ENCODE peak calls at places on chromosomes 13 and 19, in nine cellular contexts. U, B, X, P, W, S, R, A and E are unnamed samples.

GRCh38 chr19:19997656-19998268 is 41.5 kb downstream of the ZNF682 start:
- DNase-seq in R (peak), B (no peak), P (peak), S (no peak), W (no peak), U (peak), A (no peak), X (peak), E (no peak)

GRCh38 chr19:10334340-10335148 is 1.2 kb upstream of the RAVER1 start:
- DNase-seq in S (peak), R (peak), A (peak), W (peak), X (peak), B (peak), U (no peak), P (peak), E (peak)

GRCh38 chr13:40974460-40975407 is 44.4 kb downstream of the ELF1 start:
- DNase-seq in S (no peak), X (peak), P (peak), R (peak), B (peak), W (peak), U (no peak), A (peak), E (no peak)

GRCh38 chr19:4980087-4980486 is 11.2 kb downstream of the KDM4B start:
- DNase-seq in W (no peak), U (no peak), A (no peak), P (no peak), X (no peak), B (no peak), R (no peak), S (no peak), E (no peak)

GRCh38 chr13:111122631-111123030 is 7.5 kb downstream of the ARHGEF7 start:
- DNase-seq in P (no peak), X (no peak), W (no peak), R (no peak), B (no peak), U (no peak), S (peak), A (no peak), E (no peak)

GRCh38 chr13:25319781-25320180 is 18.4 kb downstream of the NUP58 start:
- DNase-seq in A (no peak), X (no peak), B (peak), S (no peak), P (no peak), W (no peak), R (no peak), U (no peak), E (no peak)

GRCh38 chr19:35856546-35857149 is at the start of gene KIRREL2:
- DNase-seq in R (peak), S (no peak), W (peak), X (peak), P (peak), U (peak), B (no peak), A (no peak), E (no peak)

GRCh38 chr13:103803349-103803748 is 737.1 kb upstream of the SLC10A2 start:
- DNase-seq in A (no peak), U (no peak), B (no peak), S (no peak), W (no peak), X (no peak), P (no peak), R (no peak), E (no peak)

GRCh38 chr13:56528040-56528760 is 612.5 kb upstream of the PRR20A start:
- DNase-seq in U (no peak), R (no peak), B (no peak), W (no peak), S (no peak), X (no peak), A (no peak), P (no peak), E (no peak)

GRCh38 chr13:99231726-99232125 is 26.5 kb downstream of the GPR18 start:
- DNase-seq in P (peak), R (no peak), U (no peak), B (no peak), S (no peak), X (no peak), A (no peak), W (no peak), E (no peak)

GRCh38 chr13:76036176-76036575 is 400.0 kb downstream of the LMO7 start:
- DNase-seq in B (peak), R (no peak), U (no peak), W (no peak), X (no peak), A (no peak), S (no peak), P (no peak), E (no peak)

GRCh38 chr13:30235206-30235605 is 72.1 kb downstream of the KATNAL1 start:
- DNase-seq in B (no peak), W (no peak), S (no peak), A (no peak), P (no peak), R (no peak), U (no peak), X (no peak), E (no peak)

GRCh38 chr13:112583592-112584277 is 4.2 kb downstream of the TUBGCP3 start:
- DNase-seq in A (no peak), B (no peak), U (no peak), S (no peak), R (no peak), X (no peak), W (no peak), P (peak), E (no peak)

GRCh38 chr13:77860621-77861020 is 58.0 kb downstream of the EDNRB start:
- DNase-seq in U (no peak), A (peak), W (no peak), R (no peak), S (no peak), P (no peak), X (no peak), B (peak), E (no peak)

GRCh38 chr19:18408053-18408476 is 10.6 kb upstream of the LRRC25 start:
- DNase-seq in S (peak), B (no peak), A (peak), P (peak), R (peak), W (no peak), U (no peak), X (peak), E (no peak)

DNA sequence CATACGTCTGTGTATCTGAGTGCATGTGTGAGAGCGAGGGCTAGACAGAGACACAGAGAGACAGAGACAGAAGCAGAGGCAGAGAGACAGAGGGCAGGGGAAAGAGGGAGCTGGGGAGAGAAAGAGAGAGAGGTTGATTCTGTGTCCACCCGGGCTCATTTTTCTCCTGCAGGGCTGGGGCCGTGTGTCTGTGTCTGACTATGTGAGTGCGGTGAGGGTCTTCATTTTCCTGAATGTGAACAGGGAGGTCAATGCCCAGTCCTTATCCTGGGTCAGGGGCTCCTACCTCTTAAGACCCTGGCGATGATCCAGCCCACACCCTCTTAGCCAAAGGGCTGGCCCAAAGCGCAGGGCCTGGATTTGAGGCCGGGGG is 17.7 kb downstream of the LRRC4B start:
- DNase-seq in R (no peak), S (no peak), A (no peak), W (no peak), B (no peak), U (no peak), X (no peak), P (no peak), E (no peak)
- H3K27ac ChIP-seq in R (no peak), S (no peak), A (no peak), W (no peak), B (no peak), U (no peak), X (no peak), P (no peak), E (no peak)

GRCh38 chr19:7197760-7198696 is 96.2 kb downstream of the INSR start:
- DNase-seq in S (peak), A (peak), W (peak), B (peak), R (peak), X (peak), P (peak), U (peak), E (peak)
- TF ChIP-seq CTCF in S (peak), A (no peak), W (no peak), B (peak), R (peak), X (no peak), P (no peak), U (no peak), E (no peak)

GRCh38 chr19:43329989-43330388 is 23.5 kb upstream of the CD177 start:
- DNase-seq in S (no peak), W (no peak), X (no peak), R (no peak), B (no peak), A (no peak), U (no peak), P (no peak), E (no peak)
- H3K27ac ChIP-seq in S (no peak), W (no peak), X (no peak), R (no peak), B (no peak), A (no peak), U (no peak), P (no peak), E (no peak)

GRCh38 chr13:73422973-73423372 is 364.2 kb downstream of the KLF5 start:
- DNase-seq in B (no peak), U (no peak), R (no peak), S (no peak), P (no peak), A (no peak), W (no peak), X (no peak), E (no peak)
- TF ChIP-seq CTCF in B (no peak), U (no peak), R (no peak), S (no peak), P (no peak), A (no peak), W (no peak), X (no peak), E (no peak)

DNA sequence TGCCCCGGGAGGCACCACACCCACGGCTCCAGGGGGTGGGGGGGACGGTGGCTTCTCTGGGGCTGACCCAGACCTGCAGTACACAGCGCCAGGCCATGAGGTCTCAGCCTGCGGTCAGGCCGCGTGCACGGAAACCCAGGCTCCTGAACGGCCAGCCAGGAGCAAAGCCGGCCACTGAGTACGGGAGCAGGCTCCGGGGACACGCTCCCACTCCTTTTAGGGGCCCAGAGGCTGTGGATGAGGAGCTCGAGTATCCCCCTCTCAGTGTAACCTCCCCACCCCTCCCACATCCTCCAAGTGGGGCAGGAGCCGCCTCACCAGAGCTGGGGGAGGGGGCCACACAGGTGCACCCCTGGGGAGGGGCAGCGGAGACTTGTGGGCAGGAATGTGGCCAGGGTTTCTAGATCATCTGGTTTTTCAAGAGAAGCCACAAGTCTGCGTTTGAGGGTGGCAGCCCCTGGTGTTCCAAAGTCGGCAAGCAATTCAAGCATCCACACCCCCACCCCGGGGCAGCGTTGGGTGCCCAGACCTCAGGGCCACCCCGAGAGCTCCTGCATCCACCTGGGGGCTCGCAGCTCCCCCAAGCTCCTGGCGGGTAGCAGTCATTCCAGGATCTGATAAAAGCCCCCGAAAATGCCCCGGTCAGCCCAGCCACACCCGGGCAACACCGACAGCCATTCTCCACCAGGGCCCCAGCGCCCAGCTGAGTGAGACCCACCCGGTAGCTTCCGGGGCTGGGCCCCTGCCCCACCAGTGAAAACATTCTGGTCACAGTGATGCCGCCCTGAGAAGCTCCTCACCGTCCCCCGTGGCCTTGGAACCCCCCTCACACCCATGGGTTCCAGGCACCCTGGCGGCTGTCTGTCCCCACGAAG is 6.1 kb downstream of the SBNO2 start:
- DNase-seq in W (no peak), B (no peak), A (peak), P (no peak), S (peak), X (no peak), R (no peak), U (no peak), E (no peak)
- H3K27ac ChIP-seq in W (peak), B (peak), A (peak), P (no peak), S (peak), X (peak), R (no peak), U (no peak), E (peak)

DNA sequence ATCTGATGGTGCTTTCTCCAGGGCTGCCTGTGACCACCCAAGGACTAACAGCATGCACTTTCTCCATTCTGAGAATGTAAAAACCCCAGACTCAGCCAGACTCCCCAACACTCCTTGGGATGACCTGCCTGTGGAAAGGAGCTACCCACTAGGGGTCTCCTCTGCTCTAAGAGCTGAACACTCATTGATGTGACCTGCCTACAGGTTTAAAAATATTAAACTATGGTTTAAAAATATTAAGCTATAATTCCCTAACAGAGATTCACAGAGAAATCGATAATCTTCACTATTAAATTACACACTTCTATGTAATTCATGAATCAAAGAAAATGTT is 696.2 kb upstream of the SLITRK5 start:
- DNase-seq in A (no peak), R (no peak), B (no peak), S (no peak), W (no peak), X (peak), U (no peak), P (no peak), E (no peak)
- TF ChIP-seq CTCF in A (peak), R (peak), B (peak), S (no peak), W (no peak), X (peak), U (no peak), P (peak), E (no peak)

GRCh38 chr19:42206871-42207755 is 10.4 kb downstream of the DEDD2 start:
- DNase-seq in A (peak), B (peak), W (peak), S (no peak), X (no peak), R (no peak), U (no peak), P (no peak), E (peak)
- H3K27ac ChIP-seq in A (peak), B (peak), W (peak), S (no peak), X (no peak), R (no peak), U (no peak), P (no peak), E (peak)

DNA sequence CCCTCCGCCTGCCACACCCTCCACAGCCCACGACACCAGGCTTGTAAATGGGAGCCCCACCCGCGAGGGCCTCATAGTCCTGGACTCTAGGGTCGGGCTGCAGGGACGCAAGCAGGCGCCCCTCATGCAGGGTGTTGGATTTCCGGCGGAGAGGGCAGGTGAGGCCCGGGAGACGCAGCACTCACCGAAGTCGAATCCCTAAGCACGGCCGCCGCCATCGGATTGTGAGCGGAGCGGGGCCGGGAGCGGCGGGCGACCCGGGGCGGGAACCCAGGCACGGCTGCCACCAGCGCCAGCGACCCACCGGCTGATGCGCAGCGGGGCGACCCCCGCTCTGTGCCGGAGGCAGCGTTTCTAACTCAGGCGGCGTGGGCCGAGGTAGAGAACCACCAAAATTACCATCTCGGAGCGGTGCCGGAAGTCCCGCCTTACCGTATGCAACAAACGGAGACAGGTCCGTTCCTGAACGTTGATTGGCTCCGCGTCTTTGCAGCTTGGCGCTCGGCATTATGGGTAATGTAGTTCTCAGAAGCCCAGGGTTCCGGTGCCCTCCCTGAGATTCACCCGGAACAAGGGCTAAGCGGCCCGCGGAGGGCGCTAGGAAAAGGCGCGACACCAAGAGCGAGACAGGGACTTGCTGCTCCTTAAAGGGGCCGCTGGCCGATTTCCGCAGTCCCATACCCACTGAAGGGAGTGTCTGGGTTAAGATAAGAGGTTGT is at the start of gene ZNF416:
- DNase-seq in X (peak), B (peak), P (peak), U (peak), A (peak), W (peak), R (peak), S (peak), E (peak)
- TF ChIP-seq CTCF in X (peak), B (peak), P (peak), U (no peak), A (peak), W (no peak), R (peak), S (peak), E (no peak)

GRCh38 chr13:35163674-35164073 is 221.6 kb downstream of the NBEA start:
- DNase-seq in U (no peak), X (no peak), A (no peak), P (no peak), S (no peak), W (no peak), B (no peak), R (no peak), E (no peak)

GRCh38 chr13:35165205-35165604 is 223.1 kb downstream of the NBEA start:
- DNase-seq in X (peak), R (no peak), U (no peak), P (no peak), A (no peak), W (no peak), S (no peak), B (no peak), E (no peak)

GRCh38 chr13:35164324-35164932 is 222.4 kb downstream of the NBEA start:
- DNase-seq in W (peak), X (peak), U (no peak), A (peak), B (peak), S (no peak), P (peak), R (no peak), E (peak)

GRCh38 chr13:35160921-35161320 is 218.9 kb downstream of the NBEA start:
- DNase-seq in R (no peak), B (no peak), U (no peak), P (no peak), S (no peak), W (no peak), A (no peak), X (no peak), E (no peak)

GRCh38 chr13:35162420-35162819 is 220.3 kb downstream of the NBEA start:
- DNase-seq in B (no peak), A (no peak), U (no peak), W (no peak), P (no peak), S (no peak), X (no peak), R (no peak), E (no peak)
- H3K27ac ChIP-seq in B (no peak), A (no peak), U (no peak), W (no peak), P (no peak), S (no peak), X (no peak), R (no peak), E (no peak)